ENCODE peak calls at places on chromosomes 4 and X, in five cellular contexts. W is RWPE1, A is suprapubic skin, L is left ventricle myocardium inferior, Y is IMR-90. C is an unnamed sample.

GRCh38 chr4:120331486-120332281 is 265.0 kb upstream of the MAD2L1 start:
- DNase-seq in W (no peak), A (no peak), Y (no peak), L (no peak), C (no peak)

GRCh38 chrX:150731795-150732194 is 38.6 kb downstream of the MTMR1 start:
- DNase-seq in L (no peak), A (no peak), Y (peak), W (peak), C (no peak)

GRCh38 chrX:24561121-24561520 is 86.0 kb downstream of the PCYT1B start:
- DNase-seq in Y (peak), L (no peak), W (no peak), A (no peak), C (no peak)

GRCh38 chr4:159227984-159228383 is 125.1 kb downstream of the RAPGEF2 start:
- DNase-seq in A (peak), W (peak), L (peak), Y (peak), C (peak)

GRCh38 chrX:103215037-103215767 is at the start of gene BEX4:
- DNase-seq in A (peak), L (peak), Y (peak), W (peak), C (peak)

GRCh38 chrX:56796641-56797395 is 67.8 kb downstream of the NBDY start:
- DNase-seq in A (no peak), Y (no peak), W (no peak), L (no peak), C (no peak)

GRCh38 chrX:85619962-85620361 is 240.5 kb upstream of the POF1B start:
- DNase-seq in Y (no peak), W (no peak), A (no peak), L (no peak), C (no peak)

GRCh38 chrX:47798861-47799260 is 37.8 kb upstream of the ZNF81 start:
- DNase-seq in L (no peak), A (no peak), W (no peak), Y (no peak), C (no peak)

GRCh38 chr4:87971866-87972265 is 3.6 kb upstream of the SPP1 start:
- DNase-seq in W (no peak), Y (no peak), L (no peak), A (no peak), C (no peak)

GRCh38 chrX:81304545-81304944 is 102.6 kb downstream of the SH3BGRL start:
- DNase-seq in Y (no peak), W (no peak), A (no peak), L (no peak), C (no peak)

GRCh38 chr4:157294575-157294974 is 74.0 kb downstream of the GRIA2 start:
- DNase-seq in W (no peak), A (no peak), L (no peak), Y (no peak), C (no peak)

GRCh38 chrX:14476169-14476568 is 53.2 kb upstream of the GLRA2 start:
- DNase-seq in W (no peak), L (no peak), Y (no peak), A (no peak), C (no peak)

GRCh38 chr4:40662962-40663604 is 33.4 kb upstream of the RBM47 start:
- DNase-seq in Y (peak), A (no peak), L (no peak), W (peak), C (no peak)

GRCh38 chr4:7989654-7990053 is 50.0 kb upstream of the AFAP1 start:
- DNase-seq in W (no peak), Y (no peak), A (no peak), L (no peak), C (no peak)

GRCh38 chrX:147069926-147070325 is 255.4 kb upstream of the CXorf51A start:
- DNase-seq in W (no peak), Y (no peak), L (no peak), A (no peak), C (no peak)

GRCh38 chr4:165612936-165613335 is 234.1 kb downstream of the CPE start:
- DNase-seq in Y (no peak), A (no peak), W (no peak), L (no peak), C (no peak)

GRCh38 chr4:28075557-28075956 is 1214.9 kb downstream of the STIM2 start:
- DNase-seq in L (no peak), W (no peak), Y (peak), A (no peak), C (no peak)

GRCh38 chr4:170388255-170388654 is 298.5 kb upstream of the AADAT start:
- DNase-seq in L (no peak), Y (peak), A (no peak), W (no peak), C (no peak)

GRCh38 chrX:51905711-51906110 is 12.3 kb downstream of the MAGED1 start:
- DNase-seq in A (no peak), W (no peak), Y (no peak), L (no peak), C (no peak)

GRCh38 chr4:98963538-98964433 is 31.7 kb upstream of the METAP1 start:
- DNase-seq in W (peak), L (no peak), Y (no peak), A (no peak), C (no peak)

GRCh38 chrX:37717708-37718107 is 32.1 kb downstream of the XK start:
- DNase-seq in L (no peak), W (no peak), A (no peak), Y (no peak), C (no peak)

GRCh38 chr4:152500798-152501434 is 35.0 kb downstream of the FBXW7 start:
- DNase-seq in W (peak), Y (peak), L (no peak), A (no peak), C (no peak)

GRCh38 chr4:169229571-169230028 is 41.2 kb downstream of the SH3RF1 start:
- DNase-seq in Y (peak), A (no peak), W (peak), L (no peak), C (no peak)

GRCh38 chr4:24210332-24210902 is 320.6 kb upstream of the PPARGC1A start:
- DNase-seq in L (no peak), Y (peak), A (peak), W (peak), C (peak)

GRCh38 chr4:77014256-77014655 is 61.5 kb downstream of the CCNI start:
- DNase-seq in A (no peak), W (no peak), Y (no peak), L (no peak), C (no peak)

GRCh38 chr4:13483142-13484044 is 747 bp downstream of the RAB28 start:
- DNase-seq in W (peak), Y (peak), A (no peak), L (no peak), C (peak)

GRCh38 chr4:85708468-85708867 is 233.5 kb downstream of the ARHGAP24 start:
- DNase-seq in Y (no peak), L (no peak), W (no peak), A (no peak), C (no peak)

GRCh38 chr4:21507439-21507838 is 441.1 kb downstream of the KCNIP4 start:
- DNase-seq in A (no peak), W (peak), L (no peak), Y (no peak), C (no peak)

DNA sequence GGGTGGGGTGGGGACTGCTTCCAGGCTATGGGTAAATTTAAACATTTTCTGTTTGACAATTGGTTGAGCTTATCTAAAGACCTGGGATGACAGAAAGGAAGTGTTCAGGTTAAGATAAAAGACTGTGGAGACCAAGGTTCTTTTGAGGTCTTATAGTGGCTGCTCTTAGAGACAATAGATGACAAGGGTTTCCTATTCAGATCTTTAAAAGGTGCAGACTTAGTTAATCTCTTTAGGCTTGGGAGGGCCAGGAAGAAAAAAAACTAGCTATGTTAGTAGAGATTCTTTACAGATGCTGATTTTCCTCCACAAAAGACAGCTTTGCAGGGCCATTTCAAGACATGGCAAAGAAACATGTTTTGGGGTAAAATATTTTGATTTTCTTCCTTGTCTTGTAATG is 972.5 kb downstream of the CCSER1 start:
- DNase-seq in W (no peak), Y (no peak), A (no peak), L (no peak), C (no peak)
- TF ChIP-seq CTCF in W (no peak), Y (no peak), A (no peak), L (no peak), C (no peak)

GRCh38 chr4:122003335-122003734 is 51.5 kb upstream of the TRPC3 start:
- DNase-seq in Y (no peak), A (no peak), L (no peak), W (peak), C (no peak)

GRCh38 chr4:121995790-121996537 is 44.1 kb upstream of the TRPC3 start:
- DNase-seq in W (no peak), L (no peak), A (no peak), Y (peak), C (no peak)

GRCh38 chr4:122000849-122001248 is 49.0 kb upstream of the TRPC3 start:
- DNase-seq in A (no peak), W (no peak), Y (no peak), L (no peak), C (no peak)

GRCh38 chr4:121998024-121998423 is 46.2 kb upstream of the TRPC3 start:
- DNase-seq in W (no peak), A (no peak), L (no peak), Y (no peak), C (no peak)
- TF ChIP-seq CTCF in W (no peak), A (no peak), L (peak), Y (no peak), C (no peak)

GRCh38 chrX:4787971-4788370 is 1074.5 kb upstream of the PRKX start:
- DNase-seq in W (no peak), L (no peak), A (no peak), Y (no peak), C (no peak)
- TF ChIP-seq CTCF in W (no peak), L (no peak), A (no peak), Y (no peak), C (no peak)

GRCh38 chrX:74249963-74250362 is 54.0 kb upstream of the ZCCHC13 start:
- DNase-seq in A (no peak), L (no peak), Y (no peak), W (no peak), C (no peak)
- TF ChIP-seq CTCF in A (no peak), L (no peak), Y (no peak), W (no peak), C (no peak)

DNA sequence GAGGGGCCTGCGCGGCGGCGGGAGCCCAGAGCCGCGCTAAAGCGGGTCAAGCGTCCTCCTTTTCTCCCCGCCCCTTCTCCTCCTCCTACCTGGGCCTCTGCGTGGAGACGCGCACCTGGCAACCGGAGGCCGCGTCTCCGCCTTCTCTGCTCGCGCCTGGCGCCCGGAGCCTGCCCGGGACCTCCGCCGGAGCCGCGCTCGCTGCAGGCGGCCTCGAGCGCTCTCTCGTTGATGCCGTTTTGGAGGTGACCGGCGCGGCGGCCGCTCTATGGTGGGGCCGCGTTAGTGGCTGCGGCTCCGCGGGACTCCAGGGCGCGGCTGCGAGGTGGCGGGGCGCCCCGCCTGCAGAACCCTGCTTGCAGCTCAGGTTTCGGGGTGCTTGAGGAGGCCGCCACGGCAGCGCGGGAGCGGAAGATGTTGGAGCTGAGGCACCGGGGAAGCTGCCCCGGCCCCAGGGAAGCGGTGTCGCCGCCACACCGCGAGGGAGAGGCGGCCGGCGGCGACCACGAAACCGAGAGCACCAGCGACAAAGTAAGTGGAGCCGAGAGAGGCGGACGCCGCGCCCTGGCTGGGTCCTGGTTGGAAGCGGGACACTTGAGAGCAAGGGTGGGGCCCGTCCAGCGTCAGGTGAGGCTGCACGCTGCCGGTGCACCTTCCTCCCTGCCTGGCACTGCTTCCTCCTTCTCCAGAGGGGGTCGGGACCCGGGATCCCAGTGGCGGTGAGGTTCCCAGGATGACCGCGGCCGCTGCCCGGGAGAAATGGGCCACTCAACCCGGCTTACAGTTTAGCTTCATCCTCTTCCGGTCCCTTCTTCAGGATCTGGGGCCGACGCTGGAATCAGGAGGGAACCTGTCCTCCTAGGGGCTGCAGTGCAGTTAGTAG is at the start of gene CDS1:
- DNase-seq in L (peak), A (peak), Y (no peak), W (peak), C (no peak)
- TF ChIP-seq CTCF in L (no peak), A (no peak), Y (no peak), W (no peak), C (no peak)

DNA sequence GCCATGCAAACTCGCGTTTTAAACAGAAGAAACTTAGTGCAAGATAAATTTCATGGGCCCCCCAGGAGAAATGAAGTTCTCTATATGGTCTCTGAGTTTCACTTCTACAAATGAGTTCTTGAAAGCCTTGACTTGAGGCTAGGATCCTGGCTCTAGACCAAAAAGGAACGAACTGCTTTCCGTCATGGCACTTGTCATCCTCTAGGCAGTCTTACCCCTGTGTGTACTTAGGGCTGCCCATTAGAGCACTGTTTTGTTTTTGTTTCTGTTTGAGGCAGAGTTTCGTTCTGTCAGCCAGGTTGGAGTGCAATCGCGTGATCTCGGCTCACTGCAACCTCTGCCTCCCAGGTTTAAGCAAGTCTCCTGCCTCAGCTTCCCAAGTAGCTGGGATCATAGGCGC is 29.0 kb downstream of the RNF4 start:
- DNase-seq in L (no peak), A (no peak), Y (no peak), W (no peak), C (no peak)
- TF ChIP-seq CTCF in L (no peak), A (no peak), Y (no peak), W (no peak), C (no peak)

GRCh38 chr4:174425669-174426068 is 96.6 kb downstream of the HPGD start:
- DNase-seq in Y (no peak), A (no peak), L (no peak), W (no peak), C (no peak)

GRCh38 chr4:174422893-174423256 is 99.4 kb downstream of the HPGD start:
- DNase-seq in W (no peak), A (no peak), Y (no peak), L (no peak), C (no peak)

GRCh38 chr4:174420317-174420716 is 102.0 kb downstream of the HPGD start:
- DNase-seq in W (no peak), L (no peak), A (no peak), Y (no peak), C (no peak)

GRCh38 chr4:174427562-174428140 is 94.6 kb downstream of the HPGD start:
- DNase-seq in W (no peak), L (no peak), Y (no peak), A (no peak), C (no peak)

DNA sequence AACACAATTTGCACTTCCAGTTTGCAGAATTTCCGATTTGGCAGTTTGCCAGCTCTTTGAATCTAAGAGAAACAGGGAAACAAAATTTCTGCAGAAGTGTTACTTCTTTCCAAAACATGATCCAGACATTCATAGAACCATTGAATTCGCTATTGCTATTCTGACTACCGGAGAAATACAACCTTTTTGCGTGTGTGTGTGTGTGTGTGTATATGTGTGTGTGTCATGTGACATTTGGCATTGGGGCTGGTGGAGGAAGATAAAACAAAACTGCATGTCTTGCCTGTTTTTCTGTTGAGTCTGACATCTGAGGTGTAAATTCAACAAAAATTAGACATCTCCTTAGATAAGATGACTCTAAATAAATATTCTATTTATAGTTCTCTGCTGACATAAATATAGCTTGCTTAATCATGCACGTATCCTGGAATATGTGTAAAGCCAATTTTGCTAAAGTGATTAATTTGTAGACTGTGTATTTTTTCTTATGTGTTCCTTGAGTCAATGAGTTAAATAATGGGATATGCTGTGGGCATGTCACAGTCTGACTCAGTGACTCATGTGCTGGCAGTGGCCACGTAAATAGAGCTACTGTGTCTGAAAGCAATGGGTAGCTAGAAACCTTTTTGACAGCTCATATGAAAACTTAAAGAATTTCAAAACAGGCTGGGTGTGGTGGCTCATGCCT is 98.9 kb downstream of the HPGD start:
- DNase-seq in A (no peak), Y (peak), W (peak), L (no peak), C (no peak)
- TF ChIP-seq CTCF in A (no peak), Y (no peak), W (no peak), L (no peak), C (no peak)

DNA sequence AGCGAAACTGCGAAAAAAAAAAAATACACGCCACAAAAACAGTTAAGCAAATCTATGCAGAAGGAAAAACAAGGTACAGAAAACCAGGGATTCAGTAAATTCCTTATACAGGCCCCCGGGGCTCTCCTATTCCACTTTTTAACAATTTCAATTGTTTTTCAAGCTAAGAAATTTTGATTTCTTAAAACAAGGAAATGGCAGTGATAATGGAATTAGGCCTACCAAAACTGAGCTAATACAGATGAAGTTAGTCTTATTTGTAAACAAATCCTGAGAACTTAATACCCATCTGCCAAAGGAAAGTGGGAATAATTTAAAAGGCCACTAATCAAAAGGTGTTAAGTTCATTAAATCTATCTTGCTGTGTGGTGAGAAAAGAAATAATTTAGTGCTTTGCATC is 269.3 kb downstream of the CHIC1 start:
- DNase-seq in L (no peak), A (no peak), Y (no peak), W (no peak), C (no peak)
- TF ChIP-seq CTCF in L (no peak), A (no peak), Y (no peak), W (no peak), C (no peak)

C was measured in omental fat pad.